ENCODE peak calls at places on chromosomes 3 and 15, in six cellular contexts. One of them, this sample, is unnamed.

GRCh38 chr15:22871481-22872076 is 33.1 kb downstream of the NIPA2 start:
- DNase-seq in mesenchymal stem cell: no peak
- DNase-seq in H1: no peak
- DNase-seq in neuronal stem cell: no peak
- DNase-seq in IMR-90: no peak
- DNase-seq in H9: no peak
- DNase-seq in this sample: no peak

GRCh38 chr3:113552851-113553250 is 20.5 kb downstream of the SIDT1 start:
- DNase-seq in mesenchymal stem cell: no peak
- DNase-seq in H1: no peak
- DNase-seq in H9: no peak
- DNase-seq in neuronal stem cell: no peak
- DNase-seq in IMR-90: no peak
- DNase-seq in this sample: no peak

GRCh38 chr3:180871901-180872300 is 40.6 kb upstream of the FXR1 start:
- DNase-seq in mesenchymal stem cell: no peak
- DNase-seq in IMR-90: peak
- DNase-seq in H1: no peak
- DNase-seq in H9: no peak
- DNase-seq in neuronal stem cell: no peak
- DNase-seq in this sample: no peak

GRCh38 chr3:14685204-14685603 is 10.3 kb downstream of the C3orf20 start:
- DNase-seq in H1: no peak
- DNase-seq in IMR-90: no peak
- DNase-seq in neuronal stem cell: no peak
- DNase-seq in H9: no peak
- DNase-seq in mesenchymal stem cell: no peak
- DNase-seq in this sample: no peak

GRCh38 chr3:179196098-179196497 is 47.9 kb downstream of the PIK3CA start:
- DNase-seq in IMR-90: peak
- DNase-seq in neuronal stem cell: no peak
- DNase-seq in mesenchymal stem cell: peak
- DNase-seq in H9: no peak
- DNase-seq in H1: no peak
- DNase-seq in this sample: peak

GRCh38 chr15:68126415-68126814 is 72.3 kb downstream of the PIAS1 start:
- DNase-seq in IMR-90: no peak
- DNase-seq in H1: no peak
- DNase-seq in mesenchymal stem cell: no peak
- DNase-seq in H9: no peak
- DNase-seq in neuronal stem cell: no peak
- DNase-seq in this sample: no peak

GRCh38 chr15:61069369-61070075 is 159.6 kb downstream of the RORA start:
- DNase-seq in IMR-90: peak
- DNase-seq in H9: no peak
- DNase-seq in neuronal stem cell: no peak
- DNase-seq in H1: no peak
- DNase-seq in mesenchymal stem cell: no peak
- DNase-seq in this sample: no peak

GRCh38 chr3:129416408-129416807 is 12.0 kb downstream of the EFCAB12 start:
- DNase-seq in H9: no peak
- DNase-seq in IMR-90: no peak
- DNase-seq in neuronal stem cell: no peak
- DNase-seq in mesenchymal stem cell: no peak
- DNase-seq in H1: no peak
- DNase-seq in this sample: no peak

GRCh38 chr15:34726407-34727100 is 28.2 kb downstream of the GJD2 start:
- DNase-seq in IMR-90: peak
- DNase-seq in neuronal stem cell: no peak
- DNase-seq in H9: no peak
- DNase-seq in H1: peak
- DNase-seq in mesenchymal stem cell: no peak
- DNase-seq in this sample: peak

GRCh38 chr3:76438971-76439370 is 600.9 kb upstream of the ROBO2 start:
- DNase-seq in H9: no peak
- DNase-seq in H1: peak
- DNase-seq in mesenchymal stem cell: peak
- DNase-seq in IMR-90: peak
- DNase-seq in neuronal stem cell: no peak
- DNase-seq in this sample: no peak

GRCh38 chr15:90049666-90050604 is 48.8 kb downstream of the ZNF710 start:
- DNase-seq in H9: no peak
- DNase-seq in IMR-90: no peak
- DNase-seq in neuronal stem cell: no peak
- DNase-seq in mesenchymal stem cell: no peak
- DNase-seq in H1: no peak
- DNase-seq in this sample: no peak

GRCh38 chr3:171376125-171376947 is 83.9 kb downstream of the TNIK start:
- DNase-seq in IMR-90: peak
- DNase-seq in H1: no peak
- DNase-seq in neuronal stem cell: no peak
- DNase-seq in mesenchymal stem cell: peak
- DNase-seq in H9: no peak
- DNase-seq in this sample: peak

GRCh38 chr3:71307884-71308697 is 275.4 kb downstream of the FOXP1 start:
- DNase-seq in IMR-90: peak
- DNase-seq in mesenchymal stem cell: no peak
- DNase-seq in H9: no peak
- DNase-seq in neuronal stem cell: no peak
- DNase-seq in H1: no peak
- DNase-seq in this sample: no peak

GRCh38 chr15:77107531-77108355 is 36.8 kb upstream of the TSPAN3 start:
- DNase-seq in neuronal stem cell: peak
- DNase-seq in mesenchymal stem cell: peak
- DNase-seq in H9: peak
- DNase-seq in H1: peak
- DNase-seq in IMR-90: peak
- DNase-seq in this sample: peak

GRCh38 chr15:41483115-41483514 is 10.6 kb upstream of the ITPKA start:
- DNase-seq in H1: no peak
- DNase-seq in H9: no peak
- DNase-seq in mesenchymal stem cell: no peak
- DNase-seq in IMR-90: no peak
- DNase-seq in neuronal stem cell: no peak
- DNase-seq in this sample: no peak

GRCh38 chr3:160225181-160226025 is at the start of gene C3orf80:
- DNase-seq in IMR-90: peak
- DNase-seq in H1: no peak
- DNase-seq in neuronal stem cell: peak
- DNase-seq in H9: peak
- DNase-seq in mesenchymal stem cell: peak
- DNase-seq in this sample: peak

GRCh38 chr3:156598413-156598812 is 43.5 kb upstream of the SSR3 start:
- DNase-seq in H9: no peak
- DNase-seq in H1: no peak
- DNase-seq in neuronal stem cell: no peak
- DNase-seq in mesenchymal stem cell: no peak
- DNase-seq in IMR-90: no peak
- DNase-seq in this sample: peak

GRCh38 chr15:72141171-72142084 is 23.2 kb downstream of the SENP8 start:
- DNase-seq in H1: no peak
- DNase-seq in IMR-90: no peak
- DNase-seq in H9: no peak
- DNase-seq in mesenchymal stem cell: no peak
- DNase-seq in neuronal stem cell: no peak
- DNase-seq in this sample: peak

GRCh38 chr3:49119439-49119838 is 1.2 kb downstream of the USP19 start:
- DNase-seq in neuronal stem cell: no peak
- DNase-seq in H1: no peak
- DNase-seq in mesenchymal stem cell: peak
- DNase-seq in IMR-90: peak
- DNase-seq in H9: no peak
- DNase-seq in this sample: no peak

GRCh38 chr3:188111002-188111584 is 42.9 kb upstream of the LPP start:
- DNase-seq in H9: no peak
- DNase-seq in H1: no peak
- DNase-seq in IMR-90: no peak
- DNase-seq in neuronal stem cell: peak
- DNase-seq in mesenchymal stem cell: no peak
- DNase-seq in this sample: peak

DNA sequence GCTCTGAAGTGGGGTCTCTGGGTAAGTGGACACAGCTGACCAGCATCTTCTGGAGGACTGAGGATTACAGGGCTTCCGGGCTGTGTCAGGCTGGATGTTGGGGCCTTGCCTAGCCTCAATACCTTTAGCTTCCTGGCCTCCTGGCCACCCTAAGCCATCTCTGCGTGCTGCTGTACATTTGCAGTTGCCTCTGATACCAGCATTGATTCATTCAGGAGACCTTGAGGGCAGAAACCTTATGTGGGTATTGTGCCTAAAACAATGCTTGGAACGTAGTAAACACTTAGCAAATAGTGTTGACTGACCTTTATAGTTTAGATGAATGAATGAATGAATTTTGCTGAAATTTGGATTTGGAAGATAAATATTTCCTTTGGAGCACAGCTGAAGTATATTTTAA is 97.0 kb downstream of the FLNB start:
- DNase-seq in H1: no peak
- DNase-seq in mesenchymal stem cell: no peak
- DNase-seq in IMR-90: no peak
- DNase-seq in neuronal stem cell: no peak
- DNase-seq in H9: no peak
- DNase-seq in this sample: peak
- H3K14ac ChIP-seq in H1: no peak
- H3K14ac ChIP-seq in mesenchymal stem cell: no peak
- H3K14ac ChIP-seq in IMR-90: no peak
- H3K14ac ChIP-seq in neuronal stem cell: no peak
- H3K14ac ChIP-seq in H9: no peak
- H3K14ac ChIP-seq in this sample: no peak

DNA sequence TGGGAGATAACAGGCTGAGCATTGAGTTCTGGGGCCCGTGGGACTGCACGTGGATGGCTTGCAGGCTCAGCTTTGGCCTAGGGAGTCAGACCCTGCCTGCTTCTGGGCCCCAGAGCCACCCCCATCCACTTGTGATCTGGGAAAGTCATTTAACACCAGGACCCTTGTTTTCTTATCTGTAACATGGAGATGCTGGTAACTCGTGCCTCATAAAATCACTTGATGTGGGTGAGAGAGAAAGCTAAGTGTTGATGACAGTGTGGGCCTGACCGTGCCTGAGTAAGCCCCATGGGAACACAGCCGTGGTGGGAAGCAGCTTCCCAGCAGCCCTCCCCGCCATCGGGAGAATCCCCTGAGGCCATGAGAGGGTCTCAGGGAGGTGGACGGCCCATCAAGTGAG is 378.1 kb downstream of the GABRB3 start:
- DNase-seq in H1: no peak
- DNase-seq in IMR-90: no peak
- DNase-seq in mesenchymal stem cell: no peak
- DNase-seq in H9: no peak
- DNase-seq in neuronal stem cell: no peak
- DNase-seq in this sample: no peak
- H3K14ac ChIP-seq in H1: no peak
- H3K14ac ChIP-seq in IMR-90: no peak
- H3K14ac ChIP-seq in mesenchymal stem cell: no peak
- H3K14ac ChIP-seq in H9: no peak
- H3K14ac ChIP-seq in neuronal stem cell: no peak
- H3K14ac ChIP-seq in this sample: no peak

GRCh38 chr3:65938147-65938546 is 100.6 kb downstream of the MAGI1 start:
- DNase-seq in mesenchymal stem cell: no peak
- DNase-seq in IMR-90: no peak
- DNase-seq in H9: no peak
- DNase-seq in H1: no peak
- DNase-seq in neuronal stem cell: no peak
- DNase-seq in this sample: no peak
- H3K14ac ChIP-seq in mesenchymal stem cell: no peak
- H3K14ac ChIP-seq in IMR-90: no peak
- H3K14ac ChIP-seq in H9: no peak
- H3K14ac ChIP-seq in H1: no peak
- H3K14ac ChIP-seq in neuronal stem cell: no peak
- H3K14ac ChIP-seq in this sample: no peak

GRCh38 chr3:123667784-123668183 is 82.9 kb upstream of the HACD2 start:
- DNase-seq in H9: no peak
- DNase-seq in H1: no peak
- DNase-seq in mesenchymal stem cell: no peak
- DNase-seq in IMR-90: peak
- DNase-seq in neuronal stem cell: no peak
- DNase-seq in this sample: no peak
- H3K14ac ChIP-seq in H9: no peak
- H3K14ac ChIP-seq in H1: no peak
- H3K14ac ChIP-seq in mesenchymal stem cell: no peak
- H3K14ac ChIP-seq in IMR-90: no peak
- H3K14ac ChIP-seq in neuronal stem cell: no peak
- H3K14ac ChIP-seq in this sample: no peak

GRCh38 chr3:95971573-95971972 is 842.8 kb upstream of the EPHA6 start:
- DNase-seq in neuronal stem cell: no peak
- DNase-seq in IMR-90: no peak
- DNase-seq in H1: no peak
- DNase-seq in H9: no peak
- DNase-seq in mesenchymal stem cell: peak
- DNase-seq in this sample: no peak
- H3K14ac ChIP-seq in neuronal stem cell: no peak
- H3K14ac ChIP-seq in IMR-90: no peak
- H3K14ac ChIP-seq in H1: no peak
- H3K14ac ChIP-seq in H9: no peak
- H3K14ac ChIP-seq in mesenchymal stem cell: no peak
- H3K14ac ChIP-seq in this sample: no peak

GRCh38 chr15:56869573-56869972 is 48.9 kb upstream of the TCF12 start:
- DNase-seq in IMR-90: no peak
- DNase-seq in H9: no peak
- DNase-seq in H1: no peak
- DNase-seq in mesenchymal stem cell: no peak
- DNase-seq in neuronal stem cell: no peak
- DNase-seq in this sample: peak

GRCh38 chr15:56866798-56867197 is 51.6 kb upstream of the TCF12 start:
- DNase-seq in H9: no peak
- DNase-seq in IMR-90: peak
- DNase-seq in neuronal stem cell: no peak
- DNase-seq in H1: no peak
- DNase-seq in mesenchymal stem cell: peak
- DNase-seq in this sample: no peak

GRCh38 chr15:56868251-56868650 is 50.2 kb upstream of the TCF12 start:
- DNase-seq in H9: no peak
- DNase-seq in neuronal stem cell: no peak
- DNase-seq in H1: no peak
- DNase-seq in IMR-90: no peak
- DNase-seq in mesenchymal stem cell: no peak
- DNase-seq in this sample: no peak

GRCh38 chr15:56871180-56871579 is 47.3 kb upstream of the TCF12 start:
- DNase-seq in H1: no peak
- DNase-seq in mesenchymal stem cell: peak
- DNase-seq in IMR-90: peak
- DNase-seq in neuronal stem cell: no peak
- DNase-seq in H9: no peak
- DNase-seq in this sample: peak

GRCh38 chr15:56871867-56872266 is 46.6 kb upstream of the TCF12 start:
- DNase-seq in neuronal stem cell: no peak
- DNase-seq in H1: no peak
- DNase-seq in mesenchymal stem cell: peak
- DNase-seq in IMR-90: peak
- DNase-seq in H9: no peak
- DNase-seq in this sample: no peak
- H3K14ac ChIP-seq in neuronal stem cell: no peak
- H3K14ac ChIP-seq in H1: no peak
- H3K14ac ChIP-seq in mesenchymal stem cell: no peak
- H3K14ac ChIP-seq in IMR-90: no peak
- H3K14ac ChIP-seq in H9: no peak
- H3K14ac ChIP-seq in this sample: no peak